ENCODE peak calls at places on chromosomes 16 and 17, in four cellular contexts. M, W, B and K are unnamed samples.
A peak's percentile ranks its signal among the peaks of the same experiment; 100 is the strongest.

GRCh38 chr17:7833795-7834553 is at the start of gene KDM6B:
- DNase-seq in B (peak; percentile 95), W (peak; percentile 96), M (peak; percentile 95), K (peak; percentile 96)

GRCh38 chr16:49563666-49564065 is 190.1 kb downstream of the C16orf78 start:
- DNase-seq in M (no peak), W (no peak), B (no peak), K (no peak)

GRCh38 chr17:8162997-8163977 is 539 bp upstream of the VAMP2 start:
- DNase-seq in W (peak; percentile 86), M (peak; percentile 44), B (peak; percentile 58), K (peak; percentile 41)

GRCh38 chr17:81825841-81826471 is 7.1 kb downstream of the MCRIP1 start:
- DNase-seq in M (no peak), B (no peak), W (no peak), K (no peak)

GRCh38 chr17:2952174-2952845 is 111.1 kb downstream of the OR1D5 start:
- DNase-seq in W (no peak), B (no peak), M (peak; percentile 12), K (no peak)

GRCh38 chr17:81803728-81804558 is at the start of gene GCGR:
- DNase-seq in B (no peak), W (peak; percentile 60), M (no peak), K (no peak)

GRCh38 chr16:66295761-66296546 is 70.5 kb upstream of the CDH5 start:
- DNase-seq in M (no peak), B (no peak), W (no peak), K (no peak)

GRCh38 chr17:50289268-50289667 is 15.0 kb downstream of the TMEM92 start:
- DNase-seq in B (peak; percentile 67), M (no peak), W (peak; percentile 9), K (no peak)

GRCh38 chr16:80899804-80900592 is 95.6 kb upstream of the CDYL2 start:
- DNase-seq in M (peak; percentile 78), W (peak; percentile 89), B (peak; percentile 63), K (peak; percentile 74)

GRCh38 chr16:15578824-15579223 is 64.1 kb downstream of the MARF1 start:
- DNase-seq in W (no peak), B (no peak), M (no peak), K (no peak)

GRCh38 chr17:53626286-53626685 is 196.4 kb upstream of the KIF2B start:
- DNase-seq in M (no peak), B (no peak), W (no peak), K (no peak)

GRCh38 chr16:78277374-78277773 is 177.9 kb downstream of the WWOX start:
- DNase-seq in B (no peak), W (no peak), M (no peak), K (no peak)

GRCh38 chr16:48099455-48099854 is 56.3 kb downstream of the ABCC12 start:
- DNase-seq in W (no peak), B (no peak), M (no peak), K (no peak)

GRCh38 chr17:68600123-68600880 is 865 bp downstream of the FAM20A start:
- DNase-seq in W (peak; percentile 87), B (peak; percentile 68), M (no peak), K (peak; percentile 90)

GRCh38 chr17:76155988-76156661 is 15.1 kb upstream of the FOXJ1 start:
- DNase-seq in B (no peak), W (no peak), M (no peak), K (no peak)

GRCh38 chr17:47959825-47960655 is 2.4 kb upstream of the PRR15L start:
- DNase-seq in W (no peak), B (no peak), M (peak; percentile 92), K (no peak)

GRCh38 chr16:56637814-56638750 is at the start of gene MT1A:
- DNase-seq in W (peak; percentile 95), M (peak; percentile 90), B (peak; percentile 69), K (peak; percentile 89)

GRCh38 chr16:89863741-89864391 is 9.5 kb upstream of the TCF25 start:
- DNase-seq in M (no peak), W (no peak), B (no peak), K (peak; percentile 64)

GRCh38 chr17:22310717-22311686 is 618.7 kb downstream of the KCNJ18 start:
- DNase-seq in W (no peak), M (no peak), B (no peak), K (no peak)

GRCh38 chr16:31138621-31139578 is 3.4 kb upstream of the PRSS8 start:
- DNase-seq in W (no peak), M (peak; percentile 83), B (peak; percentile 53), K (peak; percentile 84)

GRCh38 chr17:56230660-56231059 is 77.4 kb downstream of the ANKFN1 start:
- DNase-seq in W (no peak), M (no peak), B (no peak), K (no peak)

GRCh38 chr16:50396770-50397525 is 28.2 kb upstream of the BRD7 start:
- DNase-seq in M (no peak), W (no peak), B (no peak), K (no peak)

GRCh38 chr16:85307552-85308364 is 195.5 kb upstream of the CIBAR2 start:
- DNase-seq in W (peak; percentile 92), B (no peak), M (no peak), K (no peak)

GRCh38 chr17:61459968-61460718 is 7.9 kb downstream of the TBX4 start:
- DNase-seq in B (no peak), W (no peak), M (peak; percentile 13), K (no peak)

GRCh38 chr17:80352216-80352895 is 62.6 kb upstream of the ENDOV start:
- DNase-seq in B (no peak), M (no peak), W (no peak), K (no peak)

GRCh38 chr17:77467513-77467912 is 326.7 kb downstream of the SEC14L1 start:
- DNase-seq in W (peak; percentile 55), B (no peak), M (no peak), K (peak; percentile 75)

GRCh38 chr16:1825381-1825863 is 1.2 kb downstream of the HAGH start:
- DNase-seq in M (no peak), B (no peak), W (peak; percentile 76), K (no peak)

GRCh38 chr17:17729620-17730249 is 48.5 kb downstream of the RAI1 start:
- DNase-seq in B (no peak), M (peak; percentile 61), W (no peak), K (no peak)

GRCh38 chr17:4587803-4588202 is 3.5 kb downstream of the SMTNL2 start:
- DNase-seq in W (no peak), B (no peak), M (no peak), K (no peak)

GRCh38 chr17:50769884-50770283 is 2.6 kb upstream of the ANKRD40CL start:
- DNase-seq in B (no peak), W (no peak), M (no peak), K (no peak)

GRCh38 chr17:74393323-74393942 is 26.1 kb downstream of the GPR142 start:
- DNase-seq in B (no peak), M (no peak), W (no peak), K (no peak)

GRCh38 chr16:46927273-46927672 is 43.1 kb downstream of the GPT2 start:
- DNase-seq in M (no peak), B (no peak), W (peak; percentile 26), K (no peak)

GRCh38 chr17:61496174-61496956 is 44.1 kb downstream of the TBX4 start:
- DNase-seq in B (no peak), W (no peak), M (no peak), K (peak; percentile 22)

GRCh38 chr17:69492410-69493071 is 78.0 kb downstream of the MAP2K6 start:
- DNase-seq in W (no peak), B (no peak), M (no peak), K (no peak)

GRCh38 chr17:71938340-71939010 is 182.3 kb upstream of the SOX9 start:
- DNase-seq in W (no peak), B (no peak), M (no peak), K (no peak)

GRCh38 chr17:46979023-46979870 is at the start of gene RPRML:
- DNase-seq in B (no peak), W (no peak), M (peak; percentile 32), K (no peak)

DNA sequence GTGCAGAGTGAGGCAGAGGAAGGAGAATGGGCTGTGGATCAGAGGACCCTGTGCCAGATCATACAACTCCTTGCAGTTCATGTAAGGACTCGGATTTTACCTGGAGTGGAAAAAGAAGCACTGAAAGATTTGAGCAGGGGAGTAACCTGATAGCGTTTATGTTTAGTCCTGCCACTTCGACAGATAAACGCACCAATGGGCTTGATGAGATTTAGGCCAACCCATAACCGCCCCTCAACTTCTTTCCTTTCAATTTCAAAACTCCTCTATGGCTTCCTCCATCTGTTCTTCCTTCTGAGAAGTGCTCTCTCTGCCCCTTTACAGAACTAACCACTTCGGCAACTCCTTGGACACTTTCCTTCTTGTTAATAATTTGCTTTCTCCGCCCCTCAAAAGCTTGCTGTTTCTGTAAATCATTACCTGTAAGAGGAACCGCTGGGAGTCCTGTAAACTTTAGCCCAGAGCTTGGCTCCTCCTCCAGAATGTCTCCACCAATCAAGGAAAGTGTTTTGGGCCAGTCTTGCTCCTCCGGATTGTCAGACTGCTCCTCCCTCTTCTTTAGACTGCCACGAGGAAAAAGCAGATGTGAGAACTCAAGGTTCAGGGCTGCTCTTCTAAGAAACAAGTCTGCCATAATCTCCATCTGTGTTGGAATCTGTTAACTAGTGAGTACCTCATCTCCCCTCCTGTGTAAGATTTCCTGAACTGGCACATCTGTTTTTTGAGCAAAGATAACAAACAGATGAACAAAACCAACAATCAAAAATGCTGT is at the start of gene ACSM3:
- DNase-seq in B (peak; percentile 62), M (peak; percentile 92), W (peak; percentile 62), K (peak; percentile 81)
- H3K27ac ChIP-seq in B (peak within 1 kb of the TSS; percentile 74), M (peak within 1 kb of the TSS; percentile 81), W (peak within 1 kb of the TSS; percentile 73), K (peak within 1 kb of the TSS; percentile 88)

GRCh38 chr17:13024526-13025263 is 6.9 kb upstream of the ELAC2 start:
- DNase-seq in W (peak; percentile 66), B (peak; percentile 41), M (peak; percentile 60), K (peak; percentile 93)
- H3K4me3 ChIP-seq in W (no peak overlapping the region), B (no peak overlapping the region), M (no peak overlapping the region), K (no peak overlapping the region)

DNA sequence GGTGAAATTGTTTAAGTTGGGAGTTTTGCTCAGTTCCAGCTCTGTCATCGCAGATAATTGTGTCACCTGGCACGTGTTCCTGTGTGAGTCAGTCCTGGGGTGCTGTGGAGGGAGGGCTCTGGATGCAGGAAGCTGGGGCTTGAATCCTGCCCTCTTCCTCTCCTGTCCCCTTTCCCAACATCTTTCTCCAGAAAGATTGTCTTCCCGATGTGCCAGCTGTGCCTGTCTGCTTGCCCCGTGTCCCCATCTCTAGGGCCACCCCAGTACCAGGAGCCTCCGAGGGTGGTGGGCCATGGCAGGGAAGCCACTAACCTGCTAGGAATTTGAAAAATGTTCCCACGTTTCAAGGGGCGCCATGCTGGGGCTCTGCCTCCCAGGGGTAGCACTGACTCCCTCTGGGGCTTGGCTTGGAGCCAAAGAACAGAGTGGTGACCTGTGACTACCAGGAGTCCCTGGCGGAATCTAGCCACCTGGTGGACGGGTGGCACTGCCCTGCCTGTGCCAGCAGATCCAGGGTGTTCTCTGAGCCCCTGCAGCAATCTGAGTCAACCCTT is 198.1 kb downstream of the ENGASE start:
- DNase-seq in W (no peak), M (no peak), B (no peak), K (no peak)
- TF ChIP-seq CTCF in W (no peak), M (no peak), B (no peak), K (no peak)

GRCh38 chr17:41681776-41682175 is 6.9 kb upstream of the EIF1 start:
- DNase-seq in M (no peak), W (no peak), B (no peak), K (no peak)

GRCh38 chr17:41683441-41684007 is 5.2 kb upstream of the EIF1 start:
- DNase-seq in B (no peak), M (no peak), W (no peak), K (no peak)

GRCh38 chr17:41682611-41683010 is 6.1 kb upstream of the EIF1 start:
- DNase-seq in W (no peak), M (no peak), B (no peak), K (no peak)

GRCh38 chr17:41680426-41681040 is 8.2 kb upstream of the EIF1 start:
- DNase-seq in W (no peak), B (no peak), M (no peak), K (no peak)

GRCh38 chr17:41684050-41684449 is 4.6 kb upstream of the EIF1 start:
- DNase-seq in M (no peak), B (no peak), W (no peak), K (no peak)
- H3K27ac ChIP-seq in M (no peak overlapping the region), B (no peak overlapping the region), W (no peak overlapping the region), K (no peak overlapping the region)